ENCODE peak calls at places on chromosomes 16 and 17, in six cellular contexts. One of them, this sample, is unnamed.

GRCh38 chr17:45288825-45289224 is 26.9 kb upstream of the SPATA32 start:
- DNase-seq in HepG2: no peak
- DNase-seq in GM12878: no peak
- DNase-seq in HCT116: no peak
- DNase-seq in SK-N-SH: no peak
- DNase-seq in K562: no peak
- DNase-seq in this sample: no peak

GRCh38 chr17:30217054-30217453 is 18.4 kb downstream of the SLC6A4 start:
- DNase-seq in HCT116: no peak
- DNase-seq in K562: no peak
- DNase-seq in SK-N-SH: no peak
- DNase-seq in HepG2: no peak
- DNase-seq in GM12878: no peak
- DNase-seq in this sample: no peak

GRCh38 chr16:27317738-27318398 is 4.1 kb downstream of the IL4R start:
- DNase-seq in HCT116: no peak
- DNase-seq in K562: no peak
- DNase-seq in GM12878: no peak
- DNase-seq in SK-N-SH: no peak
- DNase-seq in HepG2: no peak
- DNase-seq in this sample: no peak

GRCh38 chr17:80653856-80654255 is 109.2 kb downstream of the RPTOR start:
- DNase-seq in HepG2: no peak
- DNase-seq in K562: no peak
- DNase-seq in SK-N-SH: no peak
- DNase-seq in HCT116: no peak
- DNase-seq in GM12878: no peak
- DNase-seq in this sample: no peak

GRCh38 chr17:45828171-45829133 is 16.2 kb upstream of the SPPL2C start:
- DNase-seq in HCT116: no peak
- DNase-seq in GM12878: no peak
- DNase-seq in HepG2: no peak
- DNase-seq in SK-N-SH: peak; percentile 77
- DNase-seq in K562: no peak
- DNase-seq in this sample: no peak

GRCh38 chr17:50028207-50029120 is 27.4 kb upstream of the ITGA3 start:
- DNase-seq in HepG2: no peak
- DNase-seq in HCT116: no peak
- DNase-seq in GM12878: no peak
- DNase-seq in SK-N-SH: peak; percentile 46
- DNase-seq in K562: no peak
- DNase-seq in this sample: no peak

GRCh38 chr17:75262112-75262606 is 480 bp downstream of the MRPS7 start:
- DNase-seq in HepG2: peak; percentile 34
- DNase-seq in HCT116: no peak
- DNase-seq in GM12878: no peak
- DNase-seq in K562: peak; percentile 41
- DNase-seq in SK-N-SH: no peak
- DNase-seq in this sample: no peak

GRCh38 chr16:3564130-3564888 is 12.9 kb downstream of the NLRC3 start:
- DNase-seq in K562: no peak
- DNase-seq in GM12878: no peak
- DNase-seq in SK-N-SH: no peak
- DNase-seq in HCT116: no peak
- DNase-seq in HepG2: no peak
- DNase-seq in this sample: no peak

GRCh38 chr17:55751720-55752250 is 934 bp downstream of the PCTP start:
- DNase-seq in K562: no peak
- DNase-seq in HepG2: no peak
- DNase-seq in HCT116: no peak
- DNase-seq in SK-N-SH: no peak
- DNase-seq in GM12878: no peak
- DNase-seq in this sample: no peak

GRCh38 chr17:20944014-20944905 is 98.6 kb downstream of the USP22 start:
- DNase-seq in SK-N-SH: no peak
- DNase-seq in GM12878: no peak
- DNase-seq in HepG2: peak; percentile 37
- DNase-seq in K562: peak; percentile 6
- DNase-seq in HCT116: peak; percentile 36
- DNase-seq in this sample: peak; percentile 64

GRCh38 chr16:4517812-4518211 is 20.8 kb downstream of the CDIP1 start:
- DNase-seq in HCT116: no peak
- DNase-seq in K562: peak; percentile 54
- DNase-seq in GM12878: no peak
- DNase-seq in HepG2: peak; percentile 34
- DNase-seq in SK-N-SH: peak; percentile 77
- DNase-seq in this sample: no peak

GRCh38 chr17:77772461-77772897 is 186.0 kb upstream of the TNRC6C start:
- DNase-seq in HepG2: peak; percentile 56
- DNase-seq in GM12878: no peak
- DNase-seq in K562: peak; percentile 76
- DNase-seq in HCT116: peak; percentile 32
- DNase-seq in SK-N-SH: peak; percentile 85
- DNase-seq in this sample: peak; percentile 38

GRCh38 chr17:72518810-72519597 is 398.2 kb downstream of the SOX9 start:
- DNase-seq in K562: no peak
- DNase-seq in HepG2: peak; percentile 98
- DNase-seq in SK-N-SH: no peak
- DNase-seq in HCT116: no peak
- DNase-seq in GM12878: no peak
- DNase-seq in this sample: no peak

GRCh38 chr17:75011788-75012319 is 616 bp upstream of the MRPL58 start:
- DNase-seq in GM12878: no peak
- DNase-seq in HCT116: no peak
- DNase-seq in HepG2: peak; percentile 74
- DNase-seq in SK-N-SH: peak; percentile 77
- DNase-seq in K562: no peak
- DNase-seq in this sample: no peak

GRCh38 chr17:9566067-9566466 is 9.6 kb downstream of the STX8 start:
- DNase-seq in SK-N-SH: no peak
- DNase-seq in HCT116: no peak
- DNase-seq in GM12878: no peak
- DNase-seq in HepG2: no peak
- DNase-seq in K562: no peak
- DNase-seq in this sample: no peak

GRCh38 chr17:35889818-35890773 is 9.9 kb upstream of the CCL5 start:
- DNase-seq in GM12878: no peak
- DNase-seq in HCT116: no peak
- DNase-seq in K562: no peak
- DNase-seq in HepG2: no peak
- DNase-seq in SK-N-SH: peak; percentile 60
- DNase-seq in this sample: no peak

GRCh38 chr17:19250421-19251141 is 13.4 kb downstream of the EPN2 start:
- DNase-seq in HCT116: no peak
- DNase-seq in SK-N-SH: peak; percentile 32
- DNase-seq in GM12878: no peak
- DNase-seq in K562: no peak
- DNase-seq in HepG2: no peak
- DNase-seq in this sample: no peak

GRCh38 chr16:1941924-1942809 is 832 bp downstream of the MSRB1 start:
- DNase-seq in HepG2: no peak
- DNase-seq in SK-N-SH: no peak
- DNase-seq in K562: peak; percentile 85
- DNase-seq in GM12878: no peak
- DNase-seq in HCT116: no peak
- DNase-seq in this sample: no peak

GRCh38 chr16:876523-877241 is 76.1 kb upstream of the GNG13 start:
- DNase-seq in HepG2: no peak
- DNase-seq in HCT116: no peak
- DNase-seq in K562: no peak
- DNase-seq in GM12878: no peak
- DNase-seq in SK-N-SH: no peak
- DNase-seq in this sample: no peak

GRCh38 chr16:81123092-81123852 is 27.1 kb upstream of the GCSH start:
- DNase-seq in SK-N-SH: no peak
- DNase-seq in K562: peak; percentile 36
- DNase-seq in HCT116: no peak
- DNase-seq in GM12878: no peak
- DNase-seq in HepG2: peak; percentile 82
- DNase-seq in this sample: no peak

GRCh38 chr17:33469411-33469810 is 176.3 kb upstream of the ASIC2 start:
- DNase-seq in SK-N-SH: no peak
- DNase-seq in GM12878: no peak
- DNase-seq in K562: no peak
- DNase-seq in HCT116: no peak
- DNase-seq in HepG2: no peak
- DNase-seq in this sample: no peak

GRCh38 chr16:11105038-11105903 is 150.7 kb downstream of the SOCS1 start:
- DNase-seq in GM12878: peak; percentile 86
- DNase-seq in SK-N-SH: peak; percentile 40
- DNase-seq in HepG2: peak; percentile 90
- DNase-seq in HCT116: no peak
- DNase-seq in K562: peak; percentile 94
- DNase-seq in this sample: no peak

GRCh38 chr17:15406081-15406480 is 61.3 kb downstream of the CDRT4 start:
- DNase-seq in HCT116: no peak
- DNase-seq in HepG2: no peak
- DNase-seq in SK-N-SH: no peak
- DNase-seq in K562: no peak
- DNase-seq in GM12878: no peak
- DNase-seq in this sample: no peak

GRCh38 chr17:76855105-76855504 is 13.1 kb upstream of the MGAT5B start:
- DNase-seq in SK-N-SH: no peak
- DNase-seq in HCT116: no peak
- DNase-seq in GM12878: no peak
- DNase-seq in HepG2: no peak
- DNase-seq in K562: no peak
- DNase-seq in this sample: no peak

GRCh38 chr17:3977387-3977786 is 13.2 kb upstream of the ATP2A3 start:
- DNase-seq in HepG2: no peak
- DNase-seq in HCT116: no peak
- DNase-seq in SK-N-SH: no peak
- DNase-seq in K562: no peak
- DNase-seq in GM12878: no peak
- DNase-seq in this sample: no peak

GRCh38 chr17:73156166-73156840 is 8.5 kb upstream of the SSTR2 start:
- DNase-seq in HCT116: peak; percentile 23
- DNase-seq in GM12878: no peak
- DNase-seq in SK-N-SH: peak; percentile 92
- DNase-seq in HepG2: peak; percentile 70
- DNase-seq in K562: peak; percentile 71
- DNase-seq in this sample: no peak

GRCh38 chr16:21314339-21314738 is 36.2 kb upstream of the CRYM start:
- DNase-seq in K562: no peak
- DNase-seq in SK-N-SH: no peak
- DNase-seq in GM12878: no peak
- DNase-seq in HCT116: no peak
- DNase-seq in HepG2: no peak
- DNase-seq in this sample: no peak

GRCh38 chr17:74485012-74485743 is 18.7 kb downstream of the CD300A start:
- DNase-seq in HCT116: no peak
- DNase-seq in SK-N-SH: no peak
- DNase-seq in HepG2: no peak
- DNase-seq in GM12878: no peak
- DNase-seq in K562: no peak
- DNase-seq in this sample: no peak

DNA sequence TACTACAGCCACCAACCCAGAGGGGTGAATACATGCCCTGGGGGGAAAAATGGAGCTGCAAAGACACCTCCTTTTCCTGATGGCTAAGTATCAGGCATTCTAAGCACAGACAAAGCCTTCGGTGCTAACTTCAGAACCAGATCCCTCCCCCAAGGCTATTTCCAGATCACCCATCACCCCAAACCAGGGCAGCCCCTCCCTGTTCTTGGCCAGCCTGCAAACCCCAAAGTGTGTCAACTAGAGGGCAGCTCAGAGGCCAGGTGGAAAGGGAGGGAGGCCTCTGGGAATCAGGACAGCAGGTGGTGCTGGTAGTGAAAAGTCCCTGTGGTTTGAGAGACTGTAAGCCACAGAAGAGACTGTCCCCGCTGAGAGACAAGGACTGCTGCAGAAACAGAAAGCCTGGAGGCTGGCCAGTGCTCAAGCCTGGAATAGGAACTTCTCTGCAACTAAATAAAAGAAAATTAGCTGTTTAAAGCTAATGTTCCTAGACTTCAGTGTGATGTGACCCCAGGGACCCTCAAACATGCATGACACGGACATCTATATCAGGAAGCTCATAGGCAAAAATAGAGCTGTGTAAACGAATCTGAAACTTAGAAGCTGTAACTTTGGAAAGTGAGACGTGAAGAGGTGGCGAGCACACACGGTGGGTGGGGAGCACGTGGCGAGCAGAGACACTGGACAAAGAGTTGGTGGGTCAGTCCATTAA is 9.1 kb downstream of the TUBG1 start:
- DNase-seq in K562: peak; percentile 82
- DNase-seq in GM12878: peak; percentile 93
- DNase-seq in HepG2: peak; percentile 82
- DNase-seq in SK-N-SH: peak; percentile 55
- DNase-seq in HCT116: no peak
- DNase-seq in this sample: no peak
- TF ChIP-seq YY1 in K562: peak; percentile 21
- TF ChIP-seq YY1 in GM12878: peak; percentile 43
- TF ChIP-seq YY1 in HepG2: peak; percentile 18
- TF ChIP-seq YY1 in SK-N-SH: no peak
- TF ChIP-seq YY1 in HCT116: no peak
- TF ChIP-seq YY1 in this sample: no peak

GRCh38 chr16:85279402-85279801 is 167.1 kb upstream of the CIBAR2 start:
- DNase-seq in K562: no peak
- DNase-seq in SK-N-SH: no peak
- DNase-seq in HepG2: no peak
- DNase-seq in GM12878: no peak
- DNase-seq in HCT116: no peak
- DNase-seq in this sample: no peak

GRCh38 chr16:85283305-85284050 is 171.2 kb upstream of the CIBAR2 start:
- DNase-seq in HepG2: no peak
- DNase-seq in K562: no peak
- DNase-seq in SK-N-SH: no peak
- DNase-seq in GM12878: no peak
- DNase-seq in HCT116: no peak
- DNase-seq in this sample: no peak

GRCh38 chr16:85278851-85279250 is 166.6 kb upstream of the CIBAR2 start:
- DNase-seq in HCT116: no peak
- DNase-seq in K562: no peak
- DNase-seq in HepG2: no peak
- DNase-seq in GM12878: no peak
- DNase-seq in SK-N-SH: no peak
- DNase-seq in this sample: no peak

GRCh38 chr16:85279874-85280545 is 167.7 kb upstream of the CIBAR2 start:
- DNase-seq in K562: no peak
- DNase-seq in HepG2: no peak
- DNase-seq in HCT116: no peak
- DNase-seq in GM12878: no peak
- DNase-seq in SK-N-SH: no peak
- DNase-seq in this sample: no peak

GRCh38 chr16:85281181-85281580 is 168.9 kb upstream of the CIBAR2 start:
- DNase-seq in K562: no peak
- DNase-seq in HCT116: no peak
- DNase-seq in SK-N-SH: no peak
- DNase-seq in HepG2: no peak
- DNase-seq in GM12878: no peak
- DNase-seq in this sample: no peak
- TF ChIP-seq JUND in K562: no peak
- TF ChIP-seq JUND in HCT116: no peak
- TF ChIP-seq JUND in SK-N-SH: no peak
- TF ChIP-seq JUND in HepG2: no peak
- TF ChIP-seq JUND in GM12878: no peak
- TF ChIP-seq JUND in this sample: no peak

GRCh38 chr16:90018297-90019200 is 707 bp downstream of the DBNDD1 start:
- DNase-seq in GM12878: no peak
- DNase-seq in SK-N-SH: peak; percentile 70
- DNase-seq in HCT116: no peak
- DNase-seq in K562: peak; percentile 53
- DNase-seq in HepG2: no peak
- DNase-seq in this sample: peak; percentile 77
- TF ChIP-seq YY1 in GM12878: no peak
- TF ChIP-seq YY1 in SK-N-SH: no peak
- TF ChIP-seq YY1 in HCT116: no peak
- TF ChIP-seq YY1 in K562: no peak
- TF ChIP-seq YY1 in HepG2: no peak
- TF ChIP-seq YY1 in this sample: no peak

GRCh38 chr17:47862621-47863440 is 11.9 kb upstream of the SP6 start:
- DNase-seq in K562: no peak
- DNase-seq in SK-N-SH: no peak
- DNase-seq in GM12878: no peak
- DNase-seq in HepG2: no peak
- DNase-seq in HCT116: peak; percentile 66
- DNase-seq in this sample: no peak
- TF ChIP-seq JUND in K562: peak; percentile 17
- TF ChIP-seq JUND in SK-N-SH: peak; percentile 71
- TF ChIP-seq JUND in GM12878: no peak
- TF ChIP-seq JUND in HepG2: no peak
- TF ChIP-seq JUND in HCT116: peak; percentile 94
- TF ChIP-seq JUND in this sample: no peak

This sample was measured in H1.